ENCODE peak calls at places on chromosome 9, in five cellular contexts. T is A549, J is endothelial cell of umbilical vein, C is GM12878, O is HepG2. X is an unnamed sample.

GRCh38 chr9:31674264-31674663 is 710.2 kb upstream of the ACO1 start:
- DNase-seq in T (no peak), J (no peak), C (no peak), O (no peak), X (peak)

GRCh38 chr9:86200599-86201162 is 58.8 kb downstream of the C9orf153 start:
- DNase-seq in T (no peak), J (no peak), C (peak), O (no peak), X (no peak)

GRCh38 chr9:33619666-33620404 is 95.8 kb downstream of the ANKRD18B start:
- DNase-seq in T (peak), J (peak), C (no peak), O (peak), X (peak)

GRCh38 chr9:112664541-112664940 is 53.4 kb downstream of the INIP start:
- DNase-seq in T (no peak), J (no peak), C (no peak), O (no peak), X (no peak)

GRCh38 chr9:133425049-133425632 is 3.0 kb downstream of the ADAMTS13 start:
- DNase-seq in T (no peak), J (no peak), C (no peak), O (no peak), X (no peak)

GRCh38 chr9:99823392-99824377 is 2.0 kb downstream of the NR4A3 start:
- DNase-seq in T (peak), J (peak), C (no peak), O (no peak), X (peak)

GRCh38 chr9:77018058-77019009 is 1.1 kb upstream of the FOXB2 start:
- DNase-seq in T (no peak), J (no peak), C (no peak), O (no peak), X (no peak)

GRCh38 chr9:117187498-117187897 is 227.4 kb downstream of the ASTN2 start:
- DNase-seq in T (no peak), J (no peak), C (no peak), O (no peak), X (no peak)

GRCh38 chr9:76734716-76735115 is 29.5 kb upstream of the PCA3 start:
- DNase-seq in T (no peak), J (no peak), C (no peak), O (no peak), X (no peak)

GRCh38 chr9:134225816-134226215 is 61.5 kb upstream of the RNU6ATAC start:
- DNase-seq in T (no peak), J (no peak), C (no peak), O (no peak), X (no peak)

GRCh38 chr9:132069046-132069898 is 10.4 kb downstream of the MED27 start:
- DNase-seq in T (no peak), J (no peak), C (no peak), O (no peak), X (no peak)
- TF ChIP-seq MYC in T (no peak), J (no peak), C (no peak), O (no peak), X (no peak)

DNA sequence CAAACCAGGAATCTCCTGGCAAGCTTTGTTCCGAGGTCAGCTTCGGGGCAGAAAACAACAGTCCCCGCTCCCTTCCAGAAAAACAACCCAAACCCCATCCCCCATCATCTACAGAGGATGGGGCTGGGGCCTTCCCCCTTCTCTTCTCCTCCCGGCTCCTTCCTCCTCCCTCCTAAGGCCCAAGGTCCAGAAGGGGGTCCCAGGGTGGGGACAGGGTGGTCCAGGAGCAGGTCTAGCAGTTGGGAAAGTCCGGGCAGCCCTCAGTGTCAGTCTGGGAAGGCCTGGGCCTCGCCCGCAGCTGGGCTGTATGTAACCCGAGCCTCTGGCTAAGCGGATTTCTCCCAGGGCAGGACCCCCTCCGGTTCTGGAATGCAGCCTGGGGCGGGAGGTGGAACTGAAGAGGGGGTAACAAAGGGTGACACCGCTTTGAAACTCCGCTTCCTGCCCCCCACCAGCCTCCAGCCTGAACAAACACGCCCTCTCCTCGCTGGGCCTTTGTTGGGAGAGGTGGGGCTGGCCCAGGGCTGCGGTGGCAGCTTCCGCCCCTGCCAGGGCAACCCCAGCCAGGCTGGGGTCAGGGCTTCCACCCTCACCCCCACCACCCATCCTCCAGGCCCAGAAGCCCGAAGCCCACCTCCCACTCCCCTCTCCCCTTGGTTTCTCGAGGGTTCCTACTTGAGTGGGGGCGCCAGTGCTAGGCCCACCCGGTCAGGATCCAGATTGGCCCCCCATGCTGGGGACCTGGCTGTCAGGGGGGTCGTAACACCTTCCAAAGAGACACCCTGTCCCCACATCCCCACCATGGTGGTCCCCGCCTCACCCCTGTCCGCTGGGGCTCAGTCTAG is 63.5 kb downstream of the C9orf50 start:
- DNase-seq in T (peak), J (no peak), C (no peak), O (peak), X (no peak)
- TF ChIP-seq MAX in T (peak), J (no peak), C (no peak), O (no peak), X (no peak)

DNA sequence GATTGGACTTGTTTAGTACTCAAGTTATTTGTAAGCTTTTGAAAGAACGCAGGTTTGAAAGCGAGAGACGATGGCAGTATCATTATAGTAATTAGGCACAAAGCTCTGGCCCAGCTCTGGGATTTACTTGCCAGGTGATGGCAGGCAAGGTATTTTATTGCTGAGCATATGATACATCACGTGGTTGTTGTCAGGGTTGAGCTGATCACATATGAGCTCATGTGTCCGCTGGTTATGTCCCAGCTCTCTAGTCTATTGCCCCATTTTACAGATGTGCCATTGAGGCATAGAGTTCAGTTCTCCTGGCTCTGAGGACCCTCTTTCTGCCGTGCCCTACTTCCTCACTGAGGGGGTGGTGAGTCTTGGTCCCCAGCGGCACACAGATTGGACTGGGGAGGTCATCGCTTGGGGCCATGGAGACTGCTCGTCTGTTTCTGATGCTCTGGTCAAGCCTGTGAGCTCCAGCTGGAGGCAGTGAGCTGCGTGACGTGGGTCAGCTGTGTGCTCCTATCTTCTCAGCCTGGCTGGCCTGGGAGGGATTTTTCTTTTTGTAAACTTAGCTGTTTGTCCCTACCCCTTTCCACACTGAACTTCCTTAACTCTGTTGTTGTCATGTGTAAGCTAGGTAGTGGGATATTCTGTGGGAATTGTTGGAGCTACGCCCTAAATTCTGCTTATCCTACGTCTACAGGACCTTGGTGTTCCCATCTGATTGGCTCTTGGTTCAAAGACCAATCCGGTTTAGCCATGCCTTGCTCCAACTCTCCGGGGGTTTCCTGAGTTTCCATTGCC is 2.2 kb downstream of the NXNL2 start:
- DNase-seq in T (no peak), J (no peak), C (no peak), O (no peak), X (no peak)
- H3K4me3 ChIP-seq in T (no peak), J (no peak), C (no peak), O (no peak), X (no peak)

GRCh38 chr9:125405938-125406811 is 144.5 kb downstream of the GAPVD1 start:
- DNase-seq in T (no peak), J (no peak), C (no peak), O (peak), X (no peak)
- TF ChIP-seq MYC in T (no peak), J (no peak), C (no peak), O (no peak), X (no peak)

GRCh38 chr9:114303977-114304376 is 18.9 kb upstream of the ORM1 start:
- DNase-seq in T (no peak), J (no peak), C (no peak), O (no peak), X (peak)
- TF ChIP-seq MAX in T (no peak), J (no peak), C (no peak), O (no peak), X (no peak)

GRCh38 chr9:8858250-8859161 is 1058.9 kb upstream of the DMAC1 start:
- DNase-seq in T (no peak), J (no peak), C (no peak), O (no peak), X (no peak)
- H3K4me3 ChIP-seq in T (peak), J (peak), C (no peak), O (no peak), X (no peak)

GRCh38 chr9:135260776-135261175 is 173.3 kb downstream of the OLFM1 start:
- DNase-seq in T (no peak), J (no peak), C (no peak), O (no peak), X (no peak)

GRCh38 chr9:135260221-135260620 is 172.8 kb downstream of the OLFM1 start:
- DNase-seq in T (no peak), J (no peak), C (no peak), O (no peak), X (no peak)

GRCh38 chr9:135265931-135266330 is 178.5 kb downstream of the OLFM1 start:
- DNase-seq in T (no peak), J (no peak), C (no peak), O (no peak), X (no peak)

GRCh38 chr9:135259273-135259672 is 171.8 kb downstream of the OLFM1 start:
- DNase-seq in T (no peak), J (no peak), C (no peak), O (no peak), X (no peak)

GRCh38 chr9:135262248-135262647 is 174.8 kb downstream of the OLFM1 start:
- DNase-seq in T (no peak), J (no peak), C (no peak), O (no peak), X (no peak)
- TF ChIP-seq MYC in T (no peak), J (no peak), C (no peak), O (no peak), X (no peak)